ENCODE peak calls at places on chromosomes 2 and 18, in six cellular contexts. H, T, M, A, R and P are unnamed samples. For H3K4me1 and H3K9me3, the result is how much of the 10 kb centered on the place peaks cover.

GRCh38 chr2:42854207-42854818 is 61.9 kb upstream of the HAAO start:
- DNase-seq in A (peak), T (no peak), H (no peak), R (no peak), M (peak), P (no peak)

GRCh38 chr2:227106845-227107759 is 56.9 kb downstream of the COL4A4 start:
- DNase-seq in R (no peak), H (peak), A (no peak), T (peak), M (peak), P (peak)

GRCh38 chr2:9214866-9215265 is 8.3 kb downstream of the ASAP2 start:
- DNase-seq in A (no peak), M (no peak), T (no peak), R (no peak), H (no peak), P (no peak)

GRCh38 chr2:205758051-205758450 is 75.8 kb downstream of the NRP2 start:
- DNase-seq in M (no peak), A (no peak), T (peak), R (no peak), H (no peak), P (no peak)

GRCh38 chr2:150144546-150145305 is 342.7 kb downstream of the RND3 start:
- DNase-seq in H (no peak), M (no peak), A (no peak), R (no peak), T (no peak), P (no peak)

GRCh38 chr2:103792039-103792438 is 1030.2 kb downstream of the TMEM182 start:
- DNase-seq in R (no peak), T (no peak), H (no peak), M (no peak), A (no peak), P (no peak)

GRCh38 chr2:207163815-207164747 is 1.7 kb downstream of the KLF7 start:
- DNase-seq in A (peak), H (peak), R (peak), T (peak), M (peak), P (peak)

GRCh38 chr2:219724628-219725027 is 97.2 kb downstream of the SLC4A3 start:
- DNase-seq in R (no peak), M (peak), H (no peak), A (no peak), T (no peak), P (no peak)

GRCh38 chr18:28050561-28050960 is 126.4 kb downstream of the CDH2 start:
- DNase-seq in A (no peak), T (no peak), M (no peak), H (no peak), R (no peak), P (no peak)

GRCh38 chr2:130264501-130264900 is 66.3 kb upstream of the TUBA3E start:
- DNase-seq in R (no peak), M (no peak), T (no peak), H (no peak), A (no peak), P (no peak)

GRCh38 chr2:99660616-99661416 is 171.0 kb upstream of the REV1 start:
- DNase-seq in R (no peak), T (no peak), M (no peak), A (no peak), H (no peak), P (no peak)

GRCh38 chr2:30847329-30847728 is 40.1 kb upstream of the CAPN13 start:
- DNase-seq in H (no peak), M (no peak), T (no peak), A (no peak), R (no peak), P (no peak)

GRCh38 chr2:207252979-207253640 is 87.4 kb upstream of the KLF7 start:
- DNase-seq in M (no peak), H (no peak), R (no peak), T (peak), A (no peak), P (peak)

GRCh38 chr2:164150601-164151000 is 414.8 kb upstream of the FIGN start:
- DNase-seq in T (no peak), R (no peak), H (no peak), A (no peak), M (no peak), P (no peak)

GRCh38 chr2:175964195-175964594 is 37.9 kb downstream of the LNPK start:
- DNase-seq in R (no peak), M (peak), A (no peak), T (peak), H (no peak), P (no peak)

GRCh38 chr18:56639094-56639361 is 636 bp upstream of the TXNL1 start:
- DNase-seq in R (no peak), T (no peak), A (no peak), H (no peak), M (no peak), P (no peak)

GRCh38 chr18:49959176-49959575 is 145.8 kb upstream of the ACAA2 start:
- DNase-seq in T (no peak), H (no peak), R (no peak), A (no peak), M (no peak), P (no peak)

GRCh38 chr2:239022437-239023260 is 174.8 kb downstream of the TWIST2 start:
- DNase-seq in M (no peak), R (no peak), A (no peak), T (no peak), H (no peak), P (no peak)

GRCh38 chr18:79888016-79888415 is 63.4 kb downstream of the SLC66A2 start:
- DNase-seq in T (no peak), A (no peak), R (no peak), H (no peak), M (no peak), P (no peak)

GRCh38 chr18:59697236-59697932 is at the start of gene CCBE1:
- DNase-seq in M (no peak), A (peak), H (peak), T (peak), R (no peak), P (peak)

GRCh38 chr2:134083548-134083947 is 170.3 kb upstream of the MGAT5 start:
- DNase-seq in T (no peak), A (no peak), M (no peak), H (no peak), R (no peak), P (no peak)

GRCh38 chr2:119713819-119714490 is 35.0 kb downstream of the TMEM177 start:
- DNase-seq in T (no peak), R (no peak), H (no peak), M (no peak), A (no peak), P (no peak)

GRCh38 chr2:43174368-43175186 is 51.8 kb downstream of the ZFP36L2 start:
- DNase-seq in M (no peak), H (no peak), T (no peak), R (no peak), A (no peak), P (no peak)

GRCh38 chr2:101793277-101793969 is 95.9 kb downstream of the MAP4K4 start:
- DNase-seq in T (peak), H (no peak), A (no peak), M (peak), R (no peak), P (peak)

GRCh38 chr2:44801289-44801675 is 140.2 kb upstream of the SIX3 start:
- DNase-seq in T (no peak), M (no peak), A (no peak), H (no peak), R (no peak), P (no peak)
- H3K4me3 ChIP-seq in T (no peak), M (no peak), A (no peak), H (no peak), R (peak), P (no peak)

GRCh38 chr2:241744028-241744754 is 9.8 kb downstream of the D2HGDH start:
- DNase-seq in T (no peak), R (no peak), A (no peak), H (no peak), M (no peak), P (no peak)

GRCh38 chr2:241746084-241746483 is 11.7 kb downstream of the D2HGDH start:
- DNase-seq in A (no peak), T (no peak), R (no peak), M (no peak), H (no peak), P (no peak)

GRCh38 chr2:241742320-241742939 is 8.0 kb downstream of the D2HGDH start:
- DNase-seq in A (no peak), T (no peak), M (no peak), R (no peak), H (no peak), P (no peak)

GRCh38 chr2:241743620-241744019 is 9.2 kb downstream of the D2HGDH start:
- DNase-seq in M (no peak), R (no peak), A (no peak), T (no peak), H (no peak), P (no peak)

DNA sequence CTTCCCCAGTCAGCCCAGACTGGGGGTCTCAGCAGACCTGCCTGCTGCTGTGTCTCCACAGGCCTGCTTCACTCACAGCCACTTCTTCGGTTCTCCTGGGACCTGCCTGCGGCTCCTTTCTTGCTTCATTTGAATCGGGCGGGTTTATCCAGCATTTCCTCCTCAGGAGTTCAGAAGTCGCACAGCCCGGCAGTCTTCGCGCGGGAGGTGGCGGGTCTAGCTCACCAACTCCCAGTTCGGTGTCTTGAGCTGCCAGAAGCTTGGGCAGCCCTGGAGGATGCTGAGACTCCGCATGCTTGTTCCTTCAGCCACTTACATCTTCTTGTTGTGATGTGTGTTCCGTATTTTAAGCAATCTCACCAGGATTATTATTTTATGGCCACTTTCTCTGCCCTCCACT is 10.8 kb downstream of the D2HGDH start:
- DNase-seq in R (no peak), T (no peak), H (no peak), M (no peak), A (no peak), P (no peak)
- H3K4me1 ChIP-seq in R (under half), T (under half), H (under half), M (under half), A (under half), P (under half)

GRCh38 chr2:28645553-28645952 is 106.1 kb upstream of the PPP1CB start:
- DNase-seq in R (no peak), A (no peak), M (no peak), T (no peak), H (no peak), P (no peak)
- H3K9me3 ChIP-seq in R (under half), A (under half), M (under half), T (under half), H (under half), P (under half)

DNA sequence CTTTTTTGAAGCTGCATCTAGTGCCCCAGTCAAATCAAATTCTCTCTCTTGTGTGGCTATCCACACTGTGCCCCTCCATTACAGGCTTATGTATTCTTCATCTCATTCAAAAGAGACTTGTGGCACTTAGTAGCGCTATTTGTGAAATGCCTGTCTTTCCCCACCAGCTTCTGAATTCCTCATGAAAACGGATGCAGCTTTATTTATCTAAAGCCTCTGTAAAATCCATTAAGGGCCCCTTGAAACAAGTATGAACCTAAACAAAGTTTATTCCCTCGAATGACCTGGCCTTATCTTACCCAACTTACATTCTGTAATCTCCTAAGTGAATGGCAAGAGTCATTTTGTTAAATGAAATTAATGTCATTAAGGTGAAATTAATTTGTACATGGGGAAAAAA is 417.4 kb upstream of the PIK3C3 start:
- DNase-seq in A (no peak), R (no peak), T (no peak), M (no peak), H (no peak), P (no peak)
- H3K4me3 ChIP-seq in A (no peak), R (no peak), T (no peak), M (no peak), H (no peak), P (no peak)